ENCODE peak calls at places on chromosome X, in four cellular contexts. D, G, P and O are unnamed samples.

GRCh38 chrX:46279925-46280313 is 265.3 kb downstream of the ZNF674 start:
- DNase-seq in G (no peak), P (no peak), D (no peak), O (no peak)

GRCh38 chrX:53280703-53281320 is 572 bp downstream of the IQSEC2 start:
- DNase-seq in P (no peak), G (peak; percentile 83), D (no peak), O (no peak)

GRCh38 chrX:47172549-47172948 is 21.1 kb upstream of the UBA1 start:
- DNase-seq in G (no peak), P (no peak), D (no peak), O (no peak)

GRCh38 chrX:11407331-11408110 is 114.3 kb downstream of the AMELX start:
- DNase-seq in G (no peak), D (no peak), P (no peak), O (no peak)

GRCh38 chrX:848366-848765 is 217.8 kb downstream of the SHOX start:
- DNase-seq in P (no peak), D (no peak), G (no peak), O (no peak)

GRCh38 chrX:154029439-154029838 is 9.7 kb upstream of the IRAK1 start:
- DNase-seq in G (no peak), D (no peak), P (no peak), O (no peak)

GRCh38 chrX:69145281-69145680 is 20.0 kb downstream of the PJA1 start:
- DNase-seq in P (no peak), D (no peak), G (no peak), O (no peak)

GRCh38 chrX:36443007-36443406 is 523.5 kb downstream of the CFAP47 start:
- DNase-seq in G (no peak), P (no peak), D (no peak), O (no peak)

GRCh38 chrX:38973327-38973726 is 172.1 kb downstream of the MID1IP1 start:
- DNase-seq in G (no peak), P (no peak), D (no peak), O (no peak)

GRCh38 chrX:69065451-69065850 is 99.8 kb downstream of the PJA1 start:
- DNase-seq in G (no peak), P (no peak), D (no peak), O (no peak)

GRCh38 chrX:18075603-18076002 is 145.1 kb downstream of the BEND2 start:
- DNase-seq in D (no peak), G (no peak), P (no peak), O (no peak)

GRCh38 chrX:107626916-107627315 is 1.4 kb upstream of the PRPS1 start:
- DNase-seq in G (no peak), P (no peak), D (no peak), O (no peak)

GRCh38 chrX:71366674-71367256 is 608 bp downstream of the TAF1 start:
- DNase-seq in P (peak; percentile 28), G (peak; percentile 59), D (peak; percentile 7), O (peak; percentile 15)

GRCh38 chrX:146041741-146042140 is 224.1 kb downstream of the SLITRK2 start:
- DNase-seq in P (no peak), D (no peak), G (no peak), O (no peak)

GRCh38 chrX:118569676-118570075 is 74.1 kb downstream of the DOCK11 start:
- DNase-seq in P (no peak), D (no peak), G (no peak), O (no peak)

GRCh38 chrX:139907078-139907477 is 25.8 kb downstream of the ATP11C start:
- DNase-seq in G (no peak), P (no peak), D (no peak), O (no peak)

GRCh38 chrX:131812847-131813825 is 210.0 kb upstream of the STK26 start:
- DNase-seq in G (peak; percentile 82), D (peak; percentile 6), P (peak; percentile 81), O (peak; percentile 81)

GRCh38 chrX:31497086-31497485 is 425.2 kb upstream of the FTHL17 start:
- DNase-seq in P (no peak), G (no peak), D (no peak), O (no peak)

GRCh38 chrX:149365061-149365460 is 140.0 kb downstream of the IDS start:
- DNase-seq in G (no peak), P (no peak), D (no peak), O (no peak)

GRCh38 chrX:10526442-10526841 is 93.9 kb downstream of the MID1 start:
- DNase-seq in D (no peak), G (no peak), P (no peak), O (no peak)

GRCh38 chrX:150421816-150422215 is 58.7 kb downstream of the MAMLD1 start:
- DNase-seq in D (no peak), G (peak; percentile 75), P (peak; percentile 28), O (no peak)

GRCh38 chrX:18422325-18422724 is 3.1 kb upstream of the CDKL5 start:
- DNase-seq in P (no peak), D (peak; percentile 41), G (no peak), O (no peak)

GRCh38 chrX:41449615-41450014 is 2.5 kb downstream of the NYX start:
- DNase-seq in D (no peak), G (no peak), P (no peak), O (no peak)

GRCh38 chrX:38982370-38982769 is 181.1 kb downstream of the MID1IP1 start:
- DNase-seq in G (no peak), P (no peak), D (no peak), O (no peak)

GRCh38 chrX:40863671-40864070 is 128.3 kb upstream of the MED14 start:
- DNase-seq in G (no peak), P (no peak), D (no peak), O (no peak)

GRCh38 chrX:19640063-19640462 is 124.8 kb upstream of the MAP3K15 start:
- DNase-seq in D (no peak), P (no peak), G (no peak), O (no peak)

GRCh38 chrX:19640693-19641374 is 125.5 kb upstream of the MAP3K15 start:
- DNase-seq in D (no peak), G (no peak), P (no peak), O (no peak)

GRCh38 chrX:19642517-19643109 is 127.3 kb upstream of the MAP3K15 start:
- DNase-seq in G (no peak), D (no peak), P (no peak), O (no peak)

GRCh38 chrX:19636989-19637388 is 121.7 kb upstream of the MAP3K15 start:
- DNase-seq in D (no peak), P (no peak), G (no peak), O (no peak)

GRCh38 chrX:19638968-19639539 is 123.7 kb upstream of the MAP3K15 start:
- DNase-seq in D (no peak), G (no peak), P (no peak), O (no peak)
- TF ChIP-seq CTCF in D (no peak), G (no peak), P (no peak), O (no peak)

GRCh38 chrX:119686087-119686639 is 6.8 kb downstream of the SEPTIN6 start:
- DNase-seq in G (no peak), D (no peak), P (no peak), O (no peak)
- H3K4me3 ChIP-seq in G (no peak overlapping the region), D (no peak overlapping the region), P (no peak overlapping the region), O (no peak overlapping the region)

GRCh38 chrX:42530027-42530426 is 247.9 kb downstream of the PPP1R2C start:
- DNase-seq in P (no peak), D (no peak), G (no peak), O (no peak)

GRCh38 chrX:42519666-42520231 is 258.2 kb downstream of the PPP1R2C start:
- DNase-seq in D (no peak), P (no peak), G (no peak), O (no peak)

DNA sequence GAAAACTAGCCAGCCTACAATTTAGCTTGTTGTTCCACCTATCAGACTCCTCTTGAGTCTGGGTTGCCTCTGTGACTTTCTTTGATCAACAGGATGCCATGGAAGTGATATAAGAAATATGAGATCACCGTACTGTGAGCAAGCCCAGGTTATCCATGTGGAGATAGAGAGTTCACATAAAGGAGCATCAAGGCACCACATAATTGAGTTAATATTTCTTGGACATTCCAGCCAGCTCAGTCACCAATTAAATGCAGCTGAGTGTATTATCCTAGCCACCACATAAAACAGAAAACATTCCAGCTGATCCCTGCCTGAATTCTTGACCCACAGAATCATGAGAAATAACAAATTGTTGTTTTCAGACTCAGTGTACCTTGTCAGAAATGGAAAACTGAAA is 253.6 kb downstream of the PPP1R2C start:
- DNase-seq in D (no peak), P (no peak), G (no peak), O (no peak)
- H3K27ac ChIP-seq in D (no peak overlapping the region), P (no peak overlapping the region), G (no peak overlapping the region), O (no peak overlapping the region)

DNA sequence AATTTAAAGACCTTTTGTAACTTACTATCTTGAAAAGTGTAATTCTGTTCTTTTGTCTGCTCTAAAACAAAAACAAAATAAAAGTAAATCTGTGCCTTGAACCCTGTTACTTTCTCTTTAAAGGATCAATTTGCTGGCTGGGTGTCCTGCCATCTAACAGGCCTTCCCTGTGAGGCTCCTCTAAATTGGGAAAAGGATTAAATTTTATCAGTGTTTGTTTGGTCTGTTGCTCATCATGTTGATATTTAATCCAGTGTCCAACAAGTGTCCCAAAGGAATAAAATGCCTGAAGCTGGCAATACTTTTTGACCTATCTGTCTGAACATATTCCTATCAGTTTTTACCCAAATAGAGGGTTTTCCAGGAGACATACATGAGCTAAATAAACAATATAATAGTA is 688.7 kb downstream of the IL1RAPL1 start:
- DNase-seq in P (no peak), D (no peak), G (no peak), O (no peak)
- TF ChIP-seq CTCF in P (no peak), D (no peak), G (no peak), O (no peak)

GRCh38 chrX:129678881-129679195 is 24.1 kb upstream of the APLN start:
- DNase-seq in P (no peak), G (no peak), D (no peak), O (no peak)
- H3K4me3 ChIP-seq in P (no peak overlapping the region), G (peak overlapping the region; percentile 58), D (peak overlapping the region; percentile 45), O (peak overlapping the region; percentile 45)